ENCODE peak calls at places on chromosomes 1 and 21, in six cellular contexts. One of them, this sample, is unnamed. For H3K36me3, the result is how much of the 10 kb centered on the place peaks cover.

GRCh38 chr21:34900376-34900775 is 148.7 kb downstream of the RUNX1 start:
- DNase-seq in endothelial cell of umbilical vein: no peak
- DNase-seq in HAP-1: no peak
- DNase-seq in mammary epithelial cell: peak
- DNase-seq in Panc1: no peak
- DNase-seq in kidney: no peak
- DNase-seq in this sample: peak

GRCh38 chr21:42263591-42264131 is 44.7 kb downstream of the ABCG1 start:
- DNase-seq in HAP-1: no peak
- DNase-seq in endothelial cell of umbilical vein: peak
- DNase-seq in Panc1: no peak
- DNase-seq in kidney: peak
- DNase-seq in mammary epithelial cell: no peak
- DNase-seq in this sample: no peak

GRCh38 chr1:28778021-28778420 is 33.9 kb upstream of the OPRD1 start:
- DNase-seq in mammary epithelial cell: no peak
- DNase-seq in kidney: no peak
- DNase-seq in endothelial cell of umbilical vein: no peak
- DNase-seq in HAP-1: no peak
- DNase-seq in Panc1: no peak
- DNase-seq in this sample: no peak

GRCh38 chr1:58803858-58804257 is 20.0 kb upstream of the JUN start:
- DNase-seq in mammary epithelial cell: no peak
- DNase-seq in kidney: no peak
- DNase-seq in Panc1: no peak
- DNase-seq in endothelial cell of umbilical vein: no peak
- DNase-seq in HAP-1: no peak
- DNase-seq in this sample: no peak

GRCh38 chr1:246534114-246534513 is 27.0 kb upstream of the SMYD3 start:
- DNase-seq in kidney: no peak
- DNase-seq in endothelial cell of umbilical vein: no peak
- DNase-seq in Panc1: no peak
- DNase-seq in mammary epithelial cell: no peak
- DNase-seq in HAP-1: no peak
- DNase-seq in this sample: no peak

GRCh38 chr1:187621961-187622360 is 793.2 kb downstream of the PLA2G4A start:
- DNase-seq in mammary epithelial cell: peak
- DNase-seq in endothelial cell of umbilical vein: peak
- DNase-seq in Panc1: peak
- DNase-seq in kidney: no peak
- DNase-seq in HAP-1: no peak
- DNase-seq in this sample: peak

GRCh38 chr1:27508139-27508665 is 18.2 kb upstream of the WASF2 start:
- DNase-seq in kidney: no peak
- DNase-seq in endothelial cell of umbilical vein: no peak
- DNase-seq in mammary epithelial cell: peak
- DNase-seq in Panc1: no peak
- DNase-seq in HAP-1: no peak
- DNase-seq in this sample: no peak

GRCh38 chr1:66239834-66240233 is 294.1 kb upstream of the SGIP1 start:
- DNase-seq in mammary epithelial cell: no peak
- DNase-seq in Panc1: no peak
- DNase-seq in HAP-1: no peak
- DNase-seq in kidney: no peak
- DNase-seq in endothelial cell of umbilical vein: no peak
- DNase-seq in this sample: no peak

GRCh38 chr1:33802268-33802667 is 61.6 kb upstream of the HMGB4 start:
- DNase-seq in Panc1: no peak
- DNase-seq in HAP-1: no peak
- DNase-seq in endothelial cell of umbilical vein: no peak
- DNase-seq in kidney: no peak
- DNase-seq in mammary epithelial cell: no peak
- DNase-seq in this sample: no peak

GRCh38 chr1:220221670-220222069 is 50.6 kb downstream of the RAB3GAP2 start:
- DNase-seq in Panc1: no peak
- DNase-seq in mammary epithelial cell: no peak
- DNase-seq in HAP-1: no peak
- DNase-seq in kidney: no peak
- DNase-seq in endothelial cell of umbilical vein: no peak
- DNase-seq in this sample: no peak

GRCh38 chr1:35279555-35279904 is 11.0 kb downstream of the ZMYM4 start:
- DNase-seq in endothelial cell of umbilical vein: no peak
- DNase-seq in HAP-1: no peak
- DNase-seq in Panc1: no peak
- DNase-seq in mammary epithelial cell: no peak
- DNase-seq in kidney: no peak
- DNase-seq in this sample: no peak
- H3K36me3 ChIP-seq in endothelial cell of umbilical vein: under half
- H3K36me3 ChIP-seq in HAP-1: under half
- H3K36me3 ChIP-seq in Panc1: under half
- H3K36me3 ChIP-seq in mammary epithelial cell: under half
- H3K36me3 ChIP-seq in kidney: under half
- H3K36me3 ChIP-seq in this sample: under half

GRCh38 chr1:43436371-43436770 is 17.4 kb downstream of the HYI start:
- DNase-seq in endothelial cell of umbilical vein: no peak
- DNase-seq in mammary epithelial cell: no peak
- DNase-seq in kidney: no peak
- DNase-seq in HAP-1: no peak
- DNase-seq in Panc1: no peak
- DNase-seq in this sample: no peak

GRCh38 chr1:43439121-43439581 is 14.6 kb downstream of the HYI start:
- DNase-seq in endothelial cell of umbilical vein: no peak
- DNase-seq in kidney: peak
- DNase-seq in mammary epithelial cell: no peak
- DNase-seq in Panc1: no peak
- DNase-seq in HAP-1: no peak
- DNase-seq in this sample: no peak

GRCh38 chr1:43438576-43439120 is 15.1 kb downstream of the HYI start:
- DNase-seq in Panc1: no peak
- DNase-seq in kidney: peak
- DNase-seq in HAP-1: no peak
- DNase-seq in endothelial cell of umbilical vein: no peak
- DNase-seq in mammary epithelial cell: no peak
- DNase-seq in this sample: no peak

GRCh38 chr1:43437031-43437973 is 16.4 kb downstream of the HYI start:
- DNase-seq in endothelial cell of umbilical vein: no peak
- DNase-seq in HAP-1: no peak
- DNase-seq in Panc1: no peak
- DNase-seq in mammary epithelial cell: no peak
- DNase-seq in kidney: no peak
- DNase-seq in this sample: no peak

DNA sequence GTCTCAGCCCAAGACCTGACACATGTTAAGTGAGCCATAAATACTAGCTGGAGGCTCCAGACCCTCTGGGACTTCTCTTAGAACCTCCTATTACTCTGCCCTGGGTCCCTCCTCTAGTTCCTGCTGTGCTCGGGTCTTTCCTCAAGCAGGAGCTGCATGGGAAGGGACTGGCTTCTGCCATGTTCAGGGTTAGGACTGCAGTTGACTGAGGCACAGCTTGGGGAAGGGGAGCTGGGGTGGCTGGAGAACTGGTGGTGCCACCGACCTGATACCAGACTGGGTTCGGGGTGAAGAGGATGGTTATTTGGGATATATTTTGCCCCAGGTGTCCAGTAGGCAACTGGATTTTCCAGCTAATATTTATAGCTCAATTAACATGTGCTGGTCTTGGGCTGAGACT is 15.7 kb downstream of the HYI start:
- DNase-seq in endothelial cell of umbilical vein: no peak
- DNase-seq in mammary epithelial cell: no peak
- DNase-seq in HAP-1: no peak
- DNase-seq in kidney: no peak
- DNase-seq in Panc1: no peak
- DNase-seq in this sample: no peak
- H3K36me3 ChIP-seq in endothelial cell of umbilical vein: under half
- H3K36me3 ChIP-seq in mammary epithelial cell: under half
- H3K36me3 ChIP-seq in HAP-1: under half
- H3K36me3 ChIP-seq in kidney: half or more
- H3K36me3 ChIP-seq in Panc1: under half
- H3K36me3 ChIP-seq in this sample: half or more

GRCh38 chr1:231157311-231157710 is 4.5 kb upstream of the TRIM67 start:
- DNase-seq in Panc1: no peak
- DNase-seq in kidney: no peak
- DNase-seq in mammary epithelial cell: no peak
- DNase-seq in endothelial cell of umbilical vein: no peak
- DNase-seq in HAP-1: no peak
- DNase-seq in this sample: no peak
- H3K36me3 ChIP-seq in Panc1: under half
- H3K36me3 ChIP-seq in kidney: under half
- H3K36me3 ChIP-seq in mammary epithelial cell: under half
- H3K36me3 ChIP-seq in endothelial cell of umbilical vein: under half
- H3K36me3 ChIP-seq in HAP-1: under half
- H3K36me3 ChIP-seq in this sample: under half

DNA sequence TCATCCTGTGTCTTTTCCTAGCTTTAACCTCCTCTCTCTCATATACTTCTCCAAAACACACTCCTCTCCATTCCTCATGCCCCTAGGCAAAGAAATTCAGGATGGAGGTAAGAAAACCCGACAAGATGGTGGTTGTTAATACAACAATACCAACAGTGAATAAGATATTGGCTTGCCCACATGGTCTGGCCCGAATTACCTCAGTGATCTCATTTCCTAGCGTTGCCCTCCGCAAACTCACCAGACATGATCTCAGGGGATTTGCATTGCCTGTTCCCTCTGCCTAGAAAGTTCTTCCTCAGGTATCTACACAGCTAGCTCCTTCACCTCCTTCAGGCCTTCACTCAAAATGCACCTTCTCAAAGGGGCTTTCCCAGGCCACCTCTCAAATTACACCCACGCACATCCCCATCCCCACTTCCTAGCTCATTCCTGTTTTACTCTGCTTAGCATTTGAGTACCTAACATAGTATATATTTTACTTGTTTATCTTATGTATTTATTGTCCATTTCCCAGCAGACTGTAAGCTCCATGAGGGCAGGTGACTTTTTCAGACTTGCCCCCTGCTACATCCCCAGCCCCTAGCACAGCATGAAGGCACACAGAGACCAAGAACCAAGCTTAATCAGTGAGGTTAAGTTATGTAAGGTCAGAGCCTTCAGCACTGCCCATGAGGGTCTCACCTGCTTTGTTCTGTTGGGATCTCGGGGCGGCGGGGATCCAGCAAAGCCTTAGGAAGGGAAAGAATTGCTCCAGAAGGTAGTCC is 10.2 kb upstream of the UBR4 start:
- DNase-seq in HAP-1: no peak
- DNase-seq in kidney: no peak
- DNase-seq in Panc1: no peak
- DNase-seq in endothelial cell of umbilical vein: no peak
- DNase-seq in mammary epithelial cell: no peak
- DNase-seq in this sample: no peak
- H3K36me3 ChIP-seq in HAP-1: half or more
- H3K36me3 ChIP-seq in kidney: half or more
- H3K36me3 ChIP-seq in Panc1: under half
- H3K36me3 ChIP-seq in endothelial cell of umbilical vein: under half
- H3K36me3 ChIP-seq in mammary epithelial cell: under half
- H3K36me3 ChIP-seq in this sample: half or more

GRCh38 chr21:25764065-25764464 is 29.3 kb downstream of the GABPA start:
- DNase-seq in mammary epithelial cell: no peak
- DNase-seq in kidney: no peak
- DNase-seq in HAP-1: no peak
- DNase-seq in endothelial cell of umbilical vein: no peak
- DNase-seq in Panc1: no peak
- DNase-seq in this sample: no peak
- H3K36me3 ChIP-seq in mammary epithelial cell: under half
- H3K36me3 ChIP-seq in kidney: under half
- H3K36me3 ChIP-seq in HAP-1: under half
- H3K36me3 ChIP-seq in endothelial cell of umbilical vein: under half
- H3K36me3 ChIP-seq in Panc1: under half
- H3K36me3 ChIP-seq in this sample: under half

GRCh38 chr1:70039485-70039884 is 165.9 kb downstream of the LRRC40 start:
- DNase-seq in kidney: no peak
- DNase-seq in endothelial cell of umbilical vein: no peak
- DNase-seq in Panc1: no peak
- DNase-seq in mammary epithelial cell: no peak
- DNase-seq in HAP-1: no peak
- DNase-seq in this sample: no peak
- H3K36me3 ChIP-seq in kidney: under half
- H3K36me3 ChIP-seq in endothelial cell of umbilical vein: under half
- H3K36me3 ChIP-seq in Panc1: under half
- H3K36me3 ChIP-seq in mammary epithelial cell: under half
- H3K36me3 ChIP-seq in HAP-1: under half
- H3K36me3 ChIP-seq in this sample: under half

This sample was measured in mesenchymal stem cell.